ENCODE peak calls at places on chromosomes 11 and 22, in nine cellular contexts. S, G, C, I, D, T, K, W and Q are unnamed samples.

GRCh38 chr11:103202048-103202651 is 92.9 kb downstream of the DYNC2H1 start:
- DNase-seq in S (peak), T (peak), K (peak), C (peak), D (peak), W (peak), I (peak), G (peak), Q (peak)

GRCh38 chr11:47160753-47161133 is 15.9 kb downstream of the ARFGAP2 start:
- DNase-seq in C (peak), S (no peak), K (no peak), W (no peak), T (no peak), D (peak), G (no peak), I (no peak), Q (no peak)

GRCh38 chr22:40341604-40342003 is 4.7 kb upstream of the ADSL start:
- DNase-seq in W (no peak), K (no peak), D (no peak), G (no peak), T (no peak), S (no peak), I (no peak), C (no peak), Q (no peak)

GRCh38 chr11:133803026-133803425 is 42.3 kb downstream of the SPATA19 start:
- DNase-seq in G (no peak), S (no peak), D (no peak), I (no peak), W (peak), C (no peak), K (no peak), T (peak), Q (no peak)

GRCh38 chr11:69537126-69537525 is 55.7 kb downstream of the LINC01488 start:
- DNase-seq in D (no peak), C (no peak), T (no peak), K (no peak), W (no peak), S (no peak), G (no peak), I (no peak), Q (no peak)

GRCh38 chr22:16937811-16938210 is 70.2 kb downstream of the GAB4 start:
- DNase-seq in T (no peak), G (no peak), D (no peak), W (no peak), K (no peak), I (no peak), C (no peak), S (no peak), Q (no peak)

GRCh38 chr11:115384236-115384635 is 120.0 kb downstream of the CADM1 start:
- DNase-seq in I (no peak), C (no peak), W (peak), T (peak), S (no peak), G (no peak), D (no peak), K (no peak), Q (no peak)

GRCh38 chr11:46413755-46414465 is 22.3 kb upstream of the CHRM4 start:
- DNase-seq in C (no peak), K (no peak), W (no peak), S (no peak), I (no peak), T (no peak), G (no peak), D (no peak), Q (peak)

GRCh38 chr22:48065852-48066251 is 1303.4 kb downstream of the TBC1D22A start:
- DNase-seq in S (no peak), C (no peak), T (no peak), K (no peak), G (no peak), I (no peak), D (no peak), W (no peak), Q (no peak)

GRCh38 chr22:27019827-27020226 is 362.4 kb downstream of the MIAT start:
- DNase-seq in D (no peak), T (peak), K (no peak), W (peak), S (no peak), C (peak), I (no peak), G (no peak), Q (no peak)

GRCh38 chr11:39617971-39618370 is 1841.5 kb downstream of the LRRC4C start:
- DNase-seq in W (no peak), T (no peak), S (no peak), C (no peak), D (no peak), G (no peak), K (no peak), I (no peak), Q (no peak)

GRCh38 chr11:315051-315481 is 1.2 kb downstream of the IFITM1 start:
- DNase-seq in C (no peak), K (no peak), T (no peak), I (no peak), S (no peak), G (peak), D (no peak), W (no peak), Q (no peak)

GRCh38 chr22:30420401-30421178 is 5.0 kb upstream of the MTFP1 start:
- DNase-seq in D (peak), C (no peak), W (peak), K (no peak), S (no peak), T (peak), I (no peak), G (peak), Q (peak)

GRCh38 chr11:128622137-128622523 is 34.8 kb upstream of the ETS1 start:
- DNase-seq in T (no peak), W (no peak), C (no peak), G (no peak), I (no peak), S (no peak), D (no peak), K (no peak), Q (no peak)

GRCh38 chr11:134584706-134585445 is 172.8 kb upstream of the B3GAT1 start:
- DNase-seq in C (no peak), K (no peak), I (no peak), G (no peak), D (no peak), T (no peak), S (no peak), W (no peak), Q (no peak)

GRCh38 chr11:85803920-85804319 is 7.0 kb downstream of the SYTL2 start:
- DNase-seq in T (no peak), W (no peak), D (no peak), I (no peak), S (no peak), K (no peak), C (no peak), G (no peak), Q (no peak)

GRCh38 chr11:104705475-104706195 is 192.6 kb downstream of the CASP12 start:
- DNase-seq in S (no peak), I (peak), K (no peak), T (peak), G (no peak), W (peak), D (peak), C (no peak), Q (peak)

GRCh38 chr11:87743002-87743401 is 432.2 kb downstream of the RAB38 start:
- DNase-seq in G (no peak), W (no peak), I (no peak), C (peak), T (no peak), D (no peak), S (peak), K (no peak), Q (peak)

GRCh38 chr11:20601221-20601914 is 2.0 kb downstream of the SLC6A5 start:
- DNase-seq in K (no peak), W (no peak), D (no peak), I (no peak), G (no peak), S (peak), C (peak), T (no peak), Q (no peak)

GRCh38 chr11:131888230-131888826 is 517.9 kb downstream of the NTM start:
- DNase-seq in D (peak), K (no peak), I (peak), T (peak), G (peak), W (peak), S (no peak), C (no peak), Q (peak)

GRCh38 chr11:67113231-67113721 is 5.8 kb upstream of the KDM2A start:
- DNase-seq in K (no peak), W (no peak), C (peak), T (no peak), S (no peak), D (no peak), G (no peak), I (no peak), Q (no peak)

DNA sequence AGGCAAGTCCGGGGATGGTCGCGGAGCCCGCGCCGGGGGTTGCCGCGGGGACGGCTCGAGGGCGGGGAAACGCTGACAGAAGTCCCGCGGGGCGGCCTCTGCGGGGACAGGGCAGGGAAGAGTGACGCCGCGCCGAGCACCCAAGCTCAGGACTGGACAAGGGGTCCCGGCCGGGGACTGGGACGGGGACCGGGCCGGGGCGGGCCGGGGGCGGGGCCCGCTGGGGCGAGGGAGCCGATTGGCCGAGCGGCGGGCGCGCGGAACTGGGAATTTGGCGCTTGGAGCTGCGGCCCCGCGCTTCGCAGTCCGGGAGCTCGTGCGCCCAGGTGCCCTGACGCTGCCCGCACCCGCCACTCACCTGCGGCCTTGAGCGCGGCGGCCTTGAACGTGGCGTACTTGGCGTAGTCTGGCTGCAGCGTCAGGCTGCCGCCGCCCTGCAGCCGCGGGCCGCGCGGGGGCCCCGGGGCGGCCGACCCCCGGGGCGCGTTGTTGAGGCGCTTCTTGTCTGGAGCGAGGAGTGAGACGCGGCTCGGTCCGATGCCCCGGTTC is 4.8 kb downstream of the SHISA8 start:
- DNase-seq in W (no peak), G (peak), T (no peak), I (no peak), D (no peak), C (peak), K (no peak), S (peak), Q (no peak)
- TF ChIP-seq EZH2 in W (peak), G (no peak), T (no peak), I (no peak), D (peak), C (no peak), K (no peak), S (peak), Q (no peak)

DNA sequence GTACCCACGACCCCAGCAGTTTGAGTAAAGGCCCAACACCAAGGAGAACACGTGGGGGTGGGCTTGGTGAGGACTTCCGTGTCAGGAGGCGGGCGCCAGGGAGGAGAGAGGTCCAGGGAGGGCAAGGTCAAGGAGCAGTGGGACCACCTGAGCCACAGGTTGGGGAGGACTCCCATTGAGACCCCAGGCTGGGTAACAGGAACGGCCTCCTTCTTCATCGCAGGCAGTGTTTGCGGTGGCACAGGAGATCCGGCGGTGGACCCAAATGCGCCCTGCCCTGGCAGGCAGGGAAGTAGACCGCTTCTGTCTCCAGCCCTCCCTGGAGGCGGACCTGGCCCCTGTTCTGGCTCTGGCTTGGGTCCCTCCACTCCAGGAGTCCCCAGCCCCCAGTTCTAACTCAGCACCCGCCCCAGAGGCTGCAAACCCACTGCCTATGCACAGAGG is 5.9 kb upstream of the TBX1 start:
- DNase-seq in K (no peak), C (no peak), S (no peak), G (no peak), I (no peak), T (no peak), W (no peak), D (no peak), Q (no peak)
- TF ChIP-seq EZH2 in K (no peak), C (no peak), S (no peak), G (no peak), I (no peak), T (peak), W (no peak), D (peak), Q (no peak)

GRCh38 chr22:46061431-46062231 is 84.7 kb upstream of the WNT7B start:
- DNase-seq in T (no peak), W (no peak), I (no peak), D (no peak), G (no peak), C (peak), S (peak), K (no peak), Q (no peak)

GRCh38 chr22:46062232-46062615 is 85.3 kb upstream of the WNT7B start:
- DNase-seq in D (no peak), I (no peak), S (no peak), G (no peak), T (peak), W (no peak), K (no peak), C (no peak), Q (no peak)

GRCh38 chr22:46062971-46063631 is 86.1 kb upstream of the WNT7B start:
- DNase-seq in S (no peak), C (no peak), G (peak), I (no peak), D (no peak), T (peak), W (peak), K (no peak), Q (no peak)

GRCh38 chr22:46060292-46061123 is 83.5 kb upstream of the WNT7B start:
- DNase-seq in S (no peak), I (no peak), C (no peak), K (no peak), W (peak), T (peak), D (no peak), G (peak), Q (peak)

GRCh38 chr22:46061124-46061410 is 84.1 kb upstream of the WNT7B start:
- DNase-seq in C (no peak), W (no peak), D (no peak), T (no peak), G (no peak), K (no peak), I (no peak), S (no peak), Q (no peak)
- TF ChIP-seq EZH2 in C (peak), W (no peak), D (no peak), T (no peak), G (no peak), K (no peak), I (no peak), S (peak), Q (no peak)

GRCh38 chr11:13963949-13964770 is 1.6 kb downstream of the SPON1 start:
- DNase-seq in I (no peak), S (peak), W (no peak), T (no peak), K (no peak), G (peak), C (peak), D (no peak), Q (peak)

GRCh38 chr11:13963169-13963948 is 836 bp downstream of the SPON1 start:
- DNase-seq in W (peak), C (peak), K (no peak), D (no peak), S (peak), T (peak), I (no peak), G (peak), Q (no peak)

GRCh38 chr11:13964771-13965074 is 2.2 kb downstream of the SPON1 start:
- DNase-seq in S (no peak), T (no peak), G (no peak), I (no peak), C (no peak), W (no peak), K (no peak), D (no peak), Q (no peak)

GRCh38 chr11:13962562-13963168 is at the start of gene SPON1:
- DNase-seq in S (peak), W (peak), T (peak), G (peak), C (peak), I (no peak), D (peak), K (no peak), Q (no peak)

DNA sequence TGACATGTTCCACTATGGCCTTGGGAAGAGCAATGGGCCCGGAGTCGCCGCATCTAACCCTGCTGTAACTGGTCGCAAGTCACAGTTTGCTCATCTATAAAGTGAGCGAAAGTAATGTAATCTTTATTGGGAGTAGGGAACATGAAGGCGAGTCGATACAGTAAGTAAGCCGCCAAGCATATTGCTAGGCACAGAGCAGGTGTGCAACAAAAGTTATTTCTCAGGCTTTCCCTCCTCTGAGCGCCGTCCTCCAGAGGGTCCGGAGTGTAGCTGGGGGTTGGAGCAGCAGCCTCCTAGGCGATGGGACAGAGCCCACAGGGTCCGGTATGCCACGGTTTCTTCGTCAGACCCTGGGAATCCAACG is 343 bp upstream of the SPON1 start:
- DNase-seq in D (no peak), W (no peak), G (no peak), K (no peak), T (no peak), C (peak), S (no peak), I (no peak), Q (no peak)
- TF ChIP-seq EZH2 in D (no peak), W (no peak), G (peak), K (no peak), T (no peak), C (no peak), S (peak), I (no peak), Q (no peak)

GRCh38 chr11:65589444-65590239 is 6.0 kb downstream of the KCNK7 start:
- DNase-seq in C (no peak), T (no peak), S (no peak), K (no peak), D (no peak), G (no peak), I (no peak), W (no peak), Q (no peak)

GRCh38 chr11:65592840-65593517 is 2.6 kb downstream of the KCNK7 start:
- DNase-seq in K (no peak), G (no peak), C (no peak), W (no peak), I (no peak), D (no peak), S (no peak), T (no peak), Q (no peak)

GRCh38 chr11:65593518-65594414 is 1.8 kb downstream of the KCNK7 start:
- DNase-seq in T (peak), W (no peak), G (no peak), D (peak), K (no peak), C (peak), S (peak), I (no peak), Q (peak)

GRCh38 chr11:65590240-65590738 is 5.3 kb downstream of the KCNK7 start:
- DNase-seq in G (no peak), T (no peak), S (no peak), D (no peak), W (no peak), K (no peak), I (no peak), C (no peak), Q (no peak)

GRCh38 chr11:65591939-65592814 is 3.4 kb downstream of the KCNK7 start:
- DNase-seq in I (no peak), C (peak), S (peak), D (peak), W (peak), G (no peak), T (peak), K (no peak), Q (no peak)
- TF ChIP-seq EZH2 in I (no peak), C (no peak), S (peak), D (no peak), W (no peak), G (no peak), T (no peak), K (no peak), Q (no peak)

GRCh38 chr11:114059278-114059983 is at the start of gene ZBTB16:
- DNase-seq in C (peak), G (peak), I (no peak), K (no peak), D (peak), T (no peak), W (no peak), S (peak), Q (no peak)
- TF ChIP-seq EZH2 in C (no peak), G (peak), I (no peak), K (no peak), D (no peak), T (peak), W (peak), S (no peak), Q (no peak)

DNA sequence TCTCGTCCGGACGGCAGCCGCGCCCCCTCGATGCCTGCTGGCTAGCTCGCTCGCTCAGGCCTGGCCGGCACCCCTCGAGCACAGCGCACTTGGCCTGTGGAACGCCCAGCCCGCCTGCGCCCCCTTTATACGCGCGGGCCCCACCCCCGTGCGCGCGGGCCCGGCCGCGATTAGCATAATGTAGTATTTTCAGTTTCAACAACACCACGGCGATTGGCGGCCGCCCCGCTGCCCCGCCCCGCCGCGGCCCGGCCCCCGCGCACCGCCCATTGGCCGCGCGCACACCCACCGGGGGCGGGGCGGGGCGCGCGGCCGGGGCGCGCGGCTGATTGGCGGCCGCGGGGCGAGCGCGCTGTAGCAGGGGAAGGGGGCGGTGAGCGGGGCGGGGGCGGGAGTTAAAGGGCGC is at the start of gene CDKN1C:
- DNase-seq in G (peak), K (peak), D (peak), W (peak), S (peak), I (no peak), C (peak), T (peak), Q (peak)
- TF ChIP-seq EZH2 in G (no peak), K (no peak), D (no peak), W (no peak), S (no peak), I (no peak), C (no peak), T (no peak), Q (no peak)

GRCh38 chr11:124840666-124841065 is 24.6 kb upstream of the ROBO3 start:
- DNase-seq in K (no peak), S (no peak), D (no peak), C (no peak), W (no peak), G (no peak), I (no peak), T (no peak), Q (no peak)

GRCh38 chr11:124839972-124840621 is 25.1 kb upstream of the ROBO3 start:
- DNase-seq in D (no peak), G (no peak), K (no peak), I (no peak), T (no peak), S (no peak), C (no peak), W (no peak), Q (no peak)

GRCh38 chr11:124837491-124837856 is 27.8 kb upstream of the ROBO3 start:
- DNase-seq in T (peak), D (peak), G (peak), I (peak), W (peak), C (peak), S (peak), K (peak), Q (peak)

GRCh38 chr11:124841186-124841585 is 24.0 kb upstream of the ROBO3 start:
- DNase-seq in T (peak), S (no peak), D (no peak), W (no peak), I (no peak), G (peak), K (no peak), C (no peak), Q (peak)

GRCh38 chr11:124839051-124839971 is 25.9 kb upstream of the ROBO3 start:
- DNase-seq in D (no peak), S (peak), W (no peak), T (no peak), C (peak), G (peak), I (no peak), K (no peak), Q (no peak)
- TF ChIP-seq EZH2 in D (peak), S (peak), W (peak), T (peak), C (peak), G (peak), I (peak), K (no peak), Q (peak)